ENCODE peak calls at places on chromosomes 11 and 22, in four cellular contexts. P, M, L and H are unnamed samples.

GRCh38 chr11:64609436-64610047 is 18.5 kb downstream of the SLC22A12 start:
- DNase-seq in L (no peak), M (no peak), P (no peak), H (no peak)

GRCh38 chr22:32680895-32681294 is 120.6 kb upstream of the TIMP3 start:
- DNase-seq in M (no peak), P (no peak), L (no peak), H (no peak)

GRCh38 chr11:36363361-36364272 is 67.5 kb downstream of the PRR5L start:
- DNase-seq in M (no peak), P (no peak), L (no peak), H (no peak)

GRCh38 chr22:23534851-23535717 is 45.0 kb downstream of the IGLL1 start:
- DNase-seq in P (no peak), L (no peak), M (peak; percentile 59), H (no peak)

GRCh38 chr11:29328961-29329441 is 687.8 kb downstream of the KCNA4 start:
- DNase-seq in P (no peak), L (peak; percentile 37), M (no peak), H (peak; percentile 5)

GRCh38 chr11:84165139-84165538 is 879.0 kb upstream of the CCDC90B start:
- DNase-seq in P (no peak), L (no peak), M (no peak), H (no peak)

GRCh38 chr11:45161252-45162063 is 15.0 kb downstream of the PRDM11 start:
- DNase-seq in M (no peak), L (peak; percentile 91), P (no peak), H (no peak)

GRCh38 chr11:9017773-9018172 is 14.0 kb upstream of the NRIP3 start:
- DNase-seq in P (no peak), M (peak; percentile 79), L (peak; percentile 20), H (no peak)